ENCODE peak calls at places on chromosomes 16 and 17, in seven cellular contexts. U, C, N, W, R, V and L are unnamed samples.

GRCh38 chr17:79790805-79791353 is 6.0 kb downstream of the CBX8 start:
- DNase-seq in U (no peak), C (no peak), N (no peak), W (peak), R (no peak), V (no peak), L (no peak)

GRCh38 chr16:56950881-56951771 is 10.6 kb upstream of the CETP start:
- DNase-seq in U (no peak), C (no peak), N (no peak), W (no peak), R (peak), V (peak), L (peak)

GRCh38 chr17:31744541-31744951 is 114.5 kb downstream of the COPRS start:
- DNase-seq in U (peak), C (no peak), N (no peak), W (no peak), R (no peak), V (peak), L (no peak)

GRCh38 chr17:31319253-31319661 is 2.2 kb downstream of the EVI2A start:
- DNase-seq in U (no peak), C (no peak), N (no peak), W (no peak), R (no peak), V (no peak), L (no peak)

GRCh38 chr17:36001862-36002603 is 680 bp upstream of the CCL15 start:
- DNase-seq in U (no peak), C (no peak), N (no peak), W (peak), R (no peak), V (no peak), L (no peak)

GRCh38 chr17:17495448-17496188 is 577 bp downstream of the RASD1 start:
- DNase-seq in U (peak), C (no peak), N (no peak), W (peak), R (peak), V (peak), L (no peak)

GRCh38 chr16:17367034-17367433 is 103.7 kb downstream of the XYLT1 start:
- DNase-seq in U (no peak), C (no peak), N (no peak), W (peak), R (no peak), V (no peak), L (no peak)

GRCh38 chr16:87248704-87249103 is 68.5 kb downstream of the C16orf95 start:
- DNase-seq in U (no peak), C (no peak), N (no peak), W (no peak), R (no peak), V (no peak), L (no peak)

GRCh38 chr17:43913584-43913983 is 6.2 kb upstream of the MPP2 start:
- DNase-seq in U (no peak), C (no peak), N (no peak), W (no peak), R (no peak), V (no peak), L (no peak)

GRCh38 chr17:42315402-42316156 is 27.3 kb downstream of the STAT5A start:
- DNase-seq in U (no peak), C (no peak), N (no peak), W (no peak), R (no peak), V (no peak), L (no peak)

DNA sequence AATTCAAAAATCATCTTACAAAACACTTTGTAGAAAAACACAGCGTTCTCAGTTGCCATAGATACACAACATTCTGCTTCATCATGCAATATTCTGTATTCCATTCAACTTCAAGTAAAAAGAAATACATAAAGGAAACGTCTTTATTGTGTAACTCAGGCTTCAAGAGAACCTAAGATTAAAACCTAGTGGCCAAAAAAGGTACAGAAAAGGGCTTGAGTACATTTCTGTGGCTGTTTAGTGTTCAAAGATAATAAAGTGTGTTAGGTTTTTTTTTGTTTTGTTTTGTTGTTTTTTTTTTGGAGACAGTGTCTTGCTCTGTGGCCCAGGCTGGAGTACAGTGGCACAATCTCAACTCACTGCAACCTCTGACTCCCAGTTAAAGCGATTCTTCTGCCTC is 250.4 kb downstream of the CEP112 start:
- DNase-seq in U (no peak), C (no peak), N (no peak), W (no peak), R (no peak), V (no peak), L (no peak)
- TF ChIP-seq CTCF in U (no peak), C (no peak), N (no peak), W (no peak), R (no peak), V (peak), L (peak)

DNA sequence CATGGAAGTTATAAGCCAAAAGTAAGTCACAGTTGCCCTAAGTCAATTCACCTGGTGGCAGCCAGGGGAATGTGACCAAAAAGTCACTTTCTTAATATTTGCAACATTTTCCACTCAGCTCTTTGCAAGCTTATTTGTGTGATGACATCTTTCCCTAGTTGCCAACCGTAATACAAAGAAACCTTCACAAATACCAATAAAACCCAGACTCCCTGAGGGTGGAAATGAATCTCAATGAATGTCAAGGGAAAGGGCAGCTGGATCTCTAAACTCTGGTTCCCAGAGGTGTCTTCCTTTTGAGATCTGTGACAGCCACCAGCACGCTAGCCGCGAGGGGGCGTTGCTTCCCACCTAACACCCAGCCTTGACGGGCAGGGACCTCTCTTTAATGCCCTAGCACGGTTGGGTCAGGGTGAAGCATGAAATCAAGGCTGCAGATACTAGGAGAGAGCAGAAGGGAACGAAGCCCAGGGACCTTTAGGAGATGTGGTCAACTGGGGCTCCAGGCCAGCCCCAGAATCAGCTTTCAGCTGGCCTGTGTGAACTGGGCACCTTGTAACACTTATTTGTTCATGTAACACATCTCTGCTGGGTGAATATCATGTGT is 82.2 kb downstream of the CMC2 start:
- DNase-seq in U (peak), C (no peak), N (no peak), W (no peak), R (no peak), V (peak), L (peak)
- TF ChIP-seq CTCF in U (peak), C (peak), N (no peak), W (no peak), R (peak), V (peak), L (peak)

DNA sequence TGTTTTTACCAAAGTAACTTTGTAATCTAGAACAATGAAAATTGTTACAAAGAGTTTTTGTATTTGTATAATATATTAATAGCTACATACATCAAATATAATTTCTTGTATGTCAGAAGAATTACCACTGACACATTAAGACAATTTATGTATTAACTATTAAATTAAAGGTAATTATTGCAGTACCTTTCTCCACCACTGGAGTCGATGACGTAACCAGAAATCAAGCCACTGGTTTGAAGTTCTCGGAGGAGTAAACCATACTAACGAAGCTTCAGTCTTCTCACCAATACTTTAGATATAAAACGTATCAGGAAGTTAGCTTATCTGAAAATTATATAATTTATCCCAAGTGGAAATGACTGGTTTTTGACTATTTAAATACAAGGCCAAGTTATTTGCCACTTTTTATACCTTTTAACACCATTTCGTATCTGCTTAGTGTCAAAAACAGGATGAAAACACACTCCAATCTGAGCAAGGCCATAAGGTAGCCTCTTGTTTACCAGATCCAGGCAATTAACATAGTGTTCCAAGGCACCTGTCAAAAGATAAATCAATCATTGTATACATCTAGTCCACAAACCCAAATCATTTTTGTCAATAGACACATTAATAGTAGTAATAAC is 4.3 kb downstream of the POLG2 start:
- DNase-seq in U (peak), C (no peak), N (no peak), W (no peak), R (no peak), V (peak), L (no peak)
- TF ChIP-seq CTCF in U (no peak), C (peak), N (no peak), W (no peak), R (peak), V (peak), L (peak)

GRCh38 chr16:19132898-19133297 is 19.1 kb downstream of the ITPRIPL2 start:
- DNase-seq in U (no peak), C (no peak), N (no peak), W (no peak), R (no peak), V (no peak), L (no peak)

GRCh38 chr16:19130385-19130784 is 16.6 kb downstream of the ITPRIPL2 start:
- DNase-seq in U (no peak), C (no peak), N (no peak), W (no peak), R (no peak), V (no peak), L (no peak)

GRCh38 chr16:19130852-19131808 is 17.4 kb downstream of the ITPRIPL2 start:
- DNase-seq in U (peak), C (no peak), N (no peak), W (no peak), R (peak), V (peak), L (peak)

GRCh38 chr16:19133600-19133999 is 19.8 kb downstream of the ITPRIPL2 start:
- DNase-seq in U (no peak), C (no peak), N (no peak), W (no peak), R (no peak), V (no peak), L (no peak)

DNA sequence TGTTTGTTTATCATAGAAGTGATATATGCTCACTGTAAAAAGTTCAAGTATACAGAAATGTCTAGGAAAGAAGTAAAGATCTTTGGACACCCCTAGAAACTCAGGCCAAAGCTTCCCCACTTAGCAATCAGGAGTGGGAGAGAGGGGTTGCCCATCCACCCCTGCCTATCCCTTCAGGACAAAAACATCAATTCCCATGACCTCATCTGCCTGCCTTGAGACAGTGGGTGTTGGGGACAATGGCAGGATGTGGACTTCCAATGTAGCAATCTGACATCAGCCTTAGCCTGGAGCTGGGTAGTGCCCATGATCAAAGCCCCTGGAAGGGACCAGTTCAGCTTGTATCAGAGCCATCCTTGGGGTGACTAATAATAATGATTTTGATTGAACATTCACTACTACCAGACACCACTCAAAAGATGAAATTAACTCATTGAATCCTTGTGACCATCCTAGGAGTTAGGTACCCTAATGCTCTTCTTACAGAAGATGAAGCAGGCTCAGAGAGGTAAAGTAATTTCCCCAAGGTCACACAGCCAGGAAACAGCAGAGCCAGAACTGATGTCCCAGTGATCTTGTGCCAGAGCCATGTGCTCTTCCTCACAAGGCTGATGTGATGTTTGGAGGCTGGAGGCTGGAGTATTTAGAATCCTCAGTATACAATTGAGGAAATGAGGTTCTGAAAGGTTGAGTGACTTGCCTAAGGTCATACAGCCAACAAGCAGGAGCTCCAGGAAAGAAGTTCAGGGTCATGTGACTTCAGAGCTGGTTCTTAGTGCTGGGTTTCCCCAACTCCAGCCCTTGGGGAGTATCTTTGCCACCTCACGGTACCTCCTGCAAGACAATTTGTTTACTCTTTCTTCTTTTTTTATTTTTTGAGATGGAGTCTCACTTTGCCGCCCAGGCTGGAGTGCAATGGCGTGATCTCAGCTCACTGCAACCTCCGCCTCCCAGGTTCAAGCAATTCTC is 18.3 kb downstream of the ITPRIPL2 start:
- DNase-seq in U (no peak), C (no peak), N (no peak), W (no peak), R (no peak), V (no peak), L (no peak)
- TF ChIP-seq CTCF in U (no peak), C (no peak), N (no peak), W (no peak), R (no peak), V (no peak), L (no peak)

GRCh38 chr16:85862476-85863383 is 36.2 kb upstream of the IRF8 start:
- DNase-seq in U (no peak), C (no peak), N (no peak), W (no peak), R (no peak), V (no peak), L (no peak)
- TF ChIP-seq CTCF in U (no peak), C (no peak), N (no peak), W (no peak), R (no peak), V (no peak), L (peak)

GRCh38 chr17:78174870-78175642 is 6.7 kb downstream of the SYNGR2 start:
- DNase-seq in U (no peak), C (no peak), N (no peak), W (no peak), R (no peak), V (no peak), L (no peak)

GRCh38 chr17:78173025-78173715 is 4.8 kb downstream of the SYNGR2 start:
- DNase-seq in U (no peak), C (no peak), N (no peak), W (no peak), R (no peak), V (no peak), L (no peak)

GRCh38 chr17:78175643-78175981 is 7.2 kb downstream of the SYNGR2 start:
- DNase-seq in U (no peak), C (no peak), N (no peak), W (no peak), R (no peak), V (no peak), L (no peak)

GRCh38 chr17:78172284-78173024 is 4.1 kb downstream of the SYNGR2 start:
- DNase-seq in U (no peak), C (no peak), N (no peak), W (peak), R (no peak), V (peak), L (no peak)

DNA sequence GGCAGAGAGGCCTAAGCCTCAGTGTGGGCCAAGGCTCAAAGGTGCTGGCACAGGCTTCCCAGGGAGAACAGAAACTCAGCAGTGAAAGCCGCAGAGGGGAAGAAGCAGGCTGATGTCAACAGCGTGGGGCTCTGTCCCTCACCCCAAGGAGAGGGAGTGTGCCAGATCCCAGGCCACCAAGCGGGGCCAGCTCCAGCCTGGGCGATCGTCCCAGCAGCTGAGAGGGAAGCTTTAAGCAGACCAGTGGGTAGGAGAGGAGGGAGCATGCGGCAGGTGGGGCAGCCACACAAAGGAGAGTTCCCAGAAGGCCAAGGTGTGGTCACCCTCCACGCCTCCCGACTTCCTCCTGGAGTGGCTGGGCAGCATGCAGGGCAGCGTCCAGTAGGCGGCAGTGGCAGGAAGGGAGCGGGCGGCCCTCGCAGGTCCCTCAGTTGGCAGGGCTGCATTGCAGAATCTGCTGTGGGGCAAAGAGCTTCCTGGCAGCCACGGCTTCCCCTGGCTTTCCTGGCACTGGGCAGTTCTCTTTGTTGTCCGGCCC is 6.0 kb downstream of the SYNGR2 start:
- DNase-seq in U (no peak), C (no peak), N (peak), W (peak), R (peak), V (no peak), L (no peak)
- TF ChIP-seq CTCF in U (no peak), C (no peak), N (no peak), W (peak), R (peak), V (no peak), L (no peak)

DNA sequence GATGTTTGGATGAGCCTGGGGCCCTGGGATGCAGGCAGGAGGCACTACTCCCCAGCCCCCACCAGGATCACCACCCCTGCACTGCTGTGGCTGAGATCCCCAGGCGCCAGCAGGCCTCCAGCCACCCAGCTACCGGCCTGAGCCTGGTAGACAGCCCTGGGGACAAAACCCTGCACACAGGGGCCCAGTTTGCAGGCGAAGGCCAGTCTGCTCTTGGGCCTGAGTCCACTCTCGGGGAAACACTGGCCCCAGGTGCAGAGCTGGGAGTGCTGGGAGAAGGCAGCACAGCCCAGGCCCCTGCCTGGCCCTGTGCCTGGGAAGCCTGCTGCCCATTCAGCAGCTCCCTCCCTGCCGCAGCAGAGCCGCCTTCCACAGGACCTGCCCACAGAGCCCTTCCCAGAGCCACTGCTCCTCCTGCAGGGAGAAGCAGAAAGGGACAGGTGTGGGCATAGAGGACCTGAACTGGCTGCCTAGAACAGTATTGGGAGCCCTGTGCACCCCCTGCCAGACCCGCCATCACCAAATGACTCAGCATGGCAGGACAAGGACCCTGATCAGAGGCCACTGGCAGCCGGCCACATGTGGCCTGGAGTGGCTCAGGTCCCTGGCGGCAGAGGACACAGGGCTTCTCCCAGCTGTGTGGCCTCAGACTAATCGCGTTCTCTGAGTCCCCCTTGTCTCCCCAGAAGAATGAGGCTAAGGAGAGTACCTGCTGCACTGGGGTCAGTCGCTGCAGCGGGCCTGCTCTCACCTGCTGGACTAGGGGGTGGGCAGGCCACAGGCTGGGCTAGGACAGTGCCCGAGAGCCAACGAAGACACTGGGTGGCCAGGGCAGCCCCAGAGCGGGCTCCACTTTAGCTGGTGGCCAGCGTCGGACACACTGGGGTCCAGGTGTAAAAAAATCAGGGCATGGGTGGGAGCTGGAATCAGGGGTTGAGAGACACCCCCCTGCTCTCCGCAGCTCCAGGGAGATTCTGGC is 10.7 kb downstream of the MSRB1 start:
- DNase-seq in U (peak), C (no peak), N (no peak), W (no peak), R (no peak), V (no peak), L (peak)
- TF ChIP-seq CTCF in U (no peak), C (peak), N (no peak), W (no peak), R (no peak), V (peak), L (no peak)

DNA sequence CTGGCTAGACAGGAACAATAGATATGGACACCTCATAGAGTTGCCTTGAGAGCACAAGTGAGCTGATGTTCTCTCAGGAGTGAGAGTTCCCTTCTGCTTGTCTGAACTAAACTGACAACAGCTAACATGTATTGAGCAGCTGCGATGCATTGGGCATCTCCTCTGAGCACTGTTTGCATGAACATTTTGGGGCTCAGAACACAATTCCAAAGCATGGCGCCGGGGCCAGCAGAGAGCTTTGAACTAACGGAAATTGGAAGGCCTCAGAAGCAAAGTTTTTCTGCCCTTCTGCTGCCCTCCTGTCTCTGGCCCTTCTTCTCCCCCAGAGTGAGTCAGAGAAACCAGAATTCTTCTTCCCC is 38.1 kb downstream of the TRPV2 start:
- DNase-seq in U (no peak), C (no peak), N (no peak), W (no peak), R (no peak), V (no peak), L (no peak)
- TF ChIP-seq CTCF in U (no peak), C (no peak), N (no peak), W (no peak), R (peak), V (no peak), L (no peak)

GRCh38 chr17:65546579-65546978 is 14.9 kb downstream of the AXIN2 start:
- DNase-seq in U (no peak), C (no peak), N (no peak), W (no peak), R (no peak), V (no peak), L (no peak)
- TF ChIP-seq CTCF in U (no peak), C (no peak), N (no peak), W (no peak), R (no peak), V (no peak), L (no peak)